ENCODE peak calls at places on chromosomes 3 and 15, in six cellular contexts. Y is CD4-positive, alpha-beta T cell; J is spleen; R is cardiac fibroblast; L is AG09309; U is RWPE1. Z is an unnamed sample.

GRCh38 chr3:50617911-50618481 is 1.0 kb downstream of the MAPKAPK3 start:
- DNase-seq in U (no peak), Y (no peak), R (no peak), L (no peak), J (no peak), Z (no peak)

GRCh38 chr3:157159037-157159761 is 748 bp downstream of the CCNL1 start:
- DNase-seq in L (no peak), Y (peak; percentile 70), J (peak; percentile 96), U (peak; percentile 37), R (peak; percentile 60), Z (no peak)

GRCh38 chr15:69415381-69415780 is 1.2 kb downstream of the KIF23 start:
- DNase-seq in L (no peak), J (no peak), U (no peak), Y (no peak), R (peak; percentile 67), Z (no peak)

GRCh38 chr15:67433495-67434099 is 87.3 kb upstream of the C15orf61 start:
- DNase-seq in U (peak; percentile 63), Y (no peak), L (peak; percentile 13), R (peak; percentile 73), J (no peak), Z (no peak)

GRCh38 chr15:26628879-26629529 is 143.9 kb downstream of the GABRB3 start:
- DNase-seq in Y (no peak), U (no peak), L (no peak), J (peak; percentile 86), R (no peak), Z (peak; percentile 97)

GRCh38 chr3:143763568-143764162 is 84.6 kb downstream of the SLC9A9 start:
- DNase-seq in Y (no peak), U (peak; percentile 11), R (peak; percentile 63), J (no peak), L (no peak), Z (no peak)

GRCh38 chr3:171791695-171792082 is 18.6 kb downstream of the PLD1 start:
- DNase-seq in L (no peak), R (peak; percentile 89), Y (no peak), J (no peak), U (peak; percentile 54), Z (no peak)

GRCh38 chr3:85935171-85935570 is 976.4 kb downstream of the CADM2 start:
- DNase-seq in Y (no peak), U (no peak), L (no peak), J (no peak), R (no peak), Z (no peak)

GRCh38 chr15:34055868-34056595 is 17.0 kb upstream of the AVEN start:
- DNase-seq in L (peak; percentile 78), R (peak; percentile 93), J (no peak), U (no peak), Y (no peak), Z (no peak)

GRCh38 chr15:58724471-58724870 is 25.0 kb downstream of the ADAM10 start:
- DNase-seq in U (no peak), J (no peak), R (peak; percentile 70), Y (no peak), L (no peak), Z (no peak)

GRCh38 chr15:96218623-96219465 is 111.7 kb upstream of the NR2F2 start:
- DNase-seq in L (no peak), J (no peak), U (no peak), Y (no peak), R (no peak), Z (no peak)

GRCh38 chr3:159804726-159805410 is 183.8 kb upstream of the IL12A start:
- DNase-seq in Y (no peak), U (peak; percentile 79), L (no peak), R (peak; percentile 93), J (no peak), Z (no peak)

GRCh38 chr15:55494927-55495326 is 13.1 kb downstream of the DNAAF4 start:
- DNase-seq in U (no peak), Y (no peak), J (no peak), R (no peak), L (no peak), Z (no peak)

GRCh38 chr3:180680097-180680430 is 775 bp upstream of the CCDC39 start:
- DNase-seq in J (no peak), R (peak; percentile 47), Y (no peak), U (peak; percentile 43), L (no peak), Z (no peak)

GRCh38 chr3:14143826-14144225 is 19.0 kb downstream of the TMEM43 start:
- DNase-seq in L (peak; percentile 87), Y (no peak), J (no peak), R (peak; percentile 98), U (peak; percentile 73), Z (no peak)

GRCh38 chr3:165669502-165669901 is 167.7 kb downstream of the BCHE start:
- DNase-seq in L (no peak), Y (no peak), R (peak; percentile 2), U (no peak), J (no peak), Z (no peak)

GRCh38 chr3:172148269-172148668 is 108.9 kb downstream of the FNDC3B start:
- DNase-seq in R (peak; percentile 71), J (no peak), Y (no peak), L (no peak), U (no peak), Z (no peak)

GRCh38 chr15:96303503-96304054 is 26.9 kb upstream of the NR2F2 start:
- DNase-seq in J (no peak), R (no peak), Y (no peak), U (no peak), L (no peak), Z (no peak)

GRCh38 chr3:132659370-132660055 is at the start of gene ACAD11:
- DNase-seq in R (peak; percentile 75), Y (peak; percentile 3), U (peak; percentile 71), L (peak; percentile 20), J (peak; percentile 89), Z (no peak)

GRCh38 chr3:57582470-57583168 is 14.5 kb downstream of the ARF4 start:
- DNase-seq in U (peak; percentile 26), J (no peak), R (no peak), Y (no peak), L (no peak), Z (no peak)
- TF ChIP-seq CTCF in U (no peak), J (no peak), R (no peak), Y (no peak), L (no peak), Z (peak; percentile 57)

GRCh38 chr3:6994081-6994668 is 133.3 kb downstream of the GRM7 start:
- DNase-seq in U (no peak), J (no peak), L (no peak), Y (no peak), R (peak; percentile 5), Z (no peak)
- TF ChIP-seq CTCF in U (no peak), J (no peak), L (no peak), Y (no peak), R (no peak), Z (peak; percentile 46)

DNA sequence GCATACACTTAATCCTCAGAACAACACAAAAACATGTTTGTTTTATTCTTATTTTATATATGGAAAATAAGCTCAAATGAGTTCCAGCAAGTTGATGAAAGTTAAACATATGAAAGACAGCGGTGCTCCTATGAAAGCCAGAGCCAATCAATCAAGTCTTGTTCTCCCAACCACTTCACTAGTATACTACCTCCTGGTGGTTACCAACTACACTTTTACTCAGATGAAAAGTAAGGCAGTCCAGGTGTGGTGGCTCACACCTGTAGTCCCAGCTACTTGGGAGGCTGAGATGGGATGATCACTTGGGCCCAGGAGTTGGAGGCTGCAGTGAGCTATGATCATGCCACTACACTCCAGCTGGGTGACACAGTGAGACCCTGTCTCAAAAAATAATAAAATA is 66.0 kb downstream of the MAGI1 start:
- DNase-seq in J (no peak), R (no peak), L (no peak), U (no peak), Y (no peak), Z (no peak)
- TF ChIP-seq CTCF in J (no peak), R (no peak), L (no peak), U (no peak), Y (no peak), Z (no peak)

DNA sequence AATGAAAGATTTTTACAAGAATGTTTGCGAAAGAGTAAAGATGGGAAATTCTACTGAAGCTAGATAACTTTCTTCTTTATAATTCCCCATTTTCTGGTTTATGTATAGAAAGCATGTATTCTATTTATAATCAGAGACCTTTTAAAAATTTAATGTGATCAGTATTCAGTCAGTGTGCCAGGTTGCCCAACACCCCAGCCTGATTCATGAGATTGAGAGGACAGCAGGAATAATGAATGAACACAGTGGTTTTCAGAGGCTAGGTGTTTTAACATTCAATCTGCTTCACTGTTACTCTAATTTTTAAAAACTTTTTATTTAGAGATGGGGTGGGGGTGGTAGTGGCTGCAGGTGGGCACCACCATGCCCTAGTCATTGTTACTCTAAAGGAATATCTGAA is 4.7 kb downstream of the WWTR1 start:
- DNase-seq in J (no peak), R (no peak), L (no peak), U (no peak), Y (no peak), Z (no peak)
- TF ChIP-seq CTCF in J (no peak), R (no peak), L (no peak), U (no peak), Y (no peak), Z (no peak)

GRCh38 chr3:51975857-51976549 is 1.1 kb downstream of the ABHD14A start:
- DNase-seq in J (peak; percentile 88), L (peak; percentile 7), U (no peak), R (peak; percentile 50), Y (no peak), Z (no peak)
- TF ChIP-seq CTCF in J (no peak), L (no peak), U (no peak), R (no peak), Y (no peak), Z (peak; percentile 30)

GRCh38 chr3:126527455-126528211 is 3.7 kb downstream of the CHST13 start:
- DNase-seq in R (no peak), J (peak; percentile 64), Y (no peak), U (no peak), L (no peak), Z (peak; percentile 62)

GRCh38 chr3:126528419-126528799 is 4.5 kb downstream of the CHST13 start:
- DNase-seq in J (peak; percentile 60), Y (no peak), R (no peak), L (no peak), U (no peak), Z (peak; percentile 40)

GRCh38 chr3:126529585-126530170 is 5.7 kb downstream of the CHST13 start:
- DNase-seq in Y (no peak), J (no peak), L (no peak), R (no peak), U (no peak), Z (peak; percentile 90)

GRCh38 chr3:126530171-126531050 is 6.5 kb downstream of the CHST13 start:
- DNase-seq in R (no peak), Y (no peak), U (no peak), J (peak; percentile 88), L (no peak), Z (peak; percentile 79)

DNA sequence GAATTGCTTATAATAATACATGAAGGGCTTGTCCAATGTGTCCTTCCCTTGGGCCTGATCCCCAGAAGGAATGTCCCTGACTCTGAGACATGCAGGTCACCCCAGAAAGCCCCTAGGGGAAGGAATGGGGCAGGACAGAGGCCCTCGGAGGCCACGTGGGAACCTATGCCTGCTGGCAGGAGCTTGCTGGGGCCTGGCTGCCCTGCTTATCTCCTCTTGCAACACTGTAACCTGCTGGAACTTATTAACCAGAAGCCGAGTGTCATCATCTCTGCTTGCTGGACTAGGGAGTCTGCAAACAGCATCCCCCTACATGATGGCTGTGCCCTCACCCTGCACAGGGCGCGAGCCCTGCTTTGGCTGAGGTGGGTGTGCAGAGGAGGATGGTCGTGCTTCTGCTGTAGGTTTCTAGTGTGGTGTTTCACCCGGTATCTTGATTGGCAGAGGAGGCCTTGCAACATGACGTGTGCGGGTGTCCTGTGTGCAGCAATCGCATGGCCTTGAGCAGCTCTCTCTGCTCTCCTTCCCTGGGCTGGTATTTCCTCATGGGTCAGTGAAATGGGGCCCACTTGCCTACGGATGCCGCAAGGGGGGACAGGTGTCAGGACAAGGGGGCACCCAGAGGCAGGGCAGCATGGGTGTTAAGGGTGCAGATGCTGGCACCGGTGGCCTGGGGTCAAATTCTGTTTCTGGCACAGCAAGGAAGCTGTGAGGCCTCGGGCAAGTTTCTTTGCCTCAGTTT is 5.0 kb downstream of the CHST13 start:
- DNase-seq in U (no peak), Y (no peak), R (peak; percentile 5), J (peak; percentile 78), L (peak; percentile 14), Z (peak; percentile 65)
- TF ChIP-seq CTCF in U (no peak), Y (no peak), R (no peak), J (no peak), L (no peak), Z (no peak)